ENCODE peak calls at places on chromosomes 12 and 14, in five cellular contexts. One of them, this sample, is unnamed.

GRCh38 chr12:53221203-53222076 is 10.6 kb downstream of the RARG start:
- DNase-seq in GM23248: peak; percentile 88
- DNase-seq in OCI-LY7: peak; percentile 65
- DNase-seq in aorta: peak; percentile 91
- DNase-seq in Peyer's patch: peak; percentile 74
- DNase-seq in this sample: no peak

GRCh38 chr12:117857632-117858274 is 111.0 kb downstream of the KSR2 start:
- DNase-seq in GM23248: peak; percentile 61
- DNase-seq in OCI-LY7: peak; percentile 51
- DNase-seq in aorta: no peak
- DNase-seq in Peyer's patch: peak; percentile 22
- DNase-seq in this sample: no peak

GRCh38 chr12:53586745-53587144 is 39.4 kb downstream of the ATF7 start:
- DNase-seq in GM23248: no peak
- DNase-seq in OCI-LY7: no peak
- DNase-seq in aorta: no peak
- DNase-seq in Peyer's patch: no peak
- DNase-seq in this sample: no peak

GRCh38 chr12:116855744-116856470 is 25.3 kb downstream of the HRK start:
- DNase-seq in GM23248: no peak
- DNase-seq in OCI-LY7: no peak
- DNase-seq in aorta: no peak
- DNase-seq in Peyer's patch: no peak
- DNase-seq in this sample: no peak

GRCh38 chr12:12216349-12217017 is 50.4 kb downstream of the LRP6 start:
- DNase-seq in GM23248: no peak
- DNase-seq in OCI-LY7: no peak
- DNase-seq in aorta: no peak
- DNase-seq in Peyer's patch: no peak
- DNase-seq in this sample: no peak

GRCh38 chr12:124053855-124054254 is 80.8 kb downstream of the ZNF664 start:
- DNase-seq in GM23248: peak; percentile 71
- DNase-seq in OCI-LY7: peak; percentile 6
- DNase-seq in aorta: peak; percentile 75
- DNase-seq in Peyer's patch: no peak
- DNase-seq in this sample: no peak

GRCh38 chr12:14207946-14208612 is 157.4 kb upstream of the ATF7IP start:
- DNase-seq in GM23248: no peak
- DNase-seq in OCI-LY7: no peak
- DNase-seq in aorta: no peak
- DNase-seq in Peyer's patch: no peak
- DNase-seq in this sample: no peak

GRCh38 chr12:101698782-101699347 is 1.4 kb downstream of the CHPT1 start:
- DNase-seq in GM23248: peak; percentile 39
- DNase-seq in OCI-LY7: peak; percentile 46
- DNase-seq in aorta: no peak
- DNase-seq in Peyer's patch: peak; percentile 34
- DNase-seq in this sample: no peak

GRCh38 chr12:75481774-75482173 is 1.2 kb downstream of the GLIPR1 start:
- DNase-seq in GM23248: peak; percentile 75
- DNase-seq in OCI-LY7: peak; percentile 24
- DNase-seq in aorta: no peak
- DNase-seq in Peyer's patch: no peak
- DNase-seq in this sample: no peak

GRCh38 chr14:64762044-64763034 is 58.1 kb downstream of the PLEKHG3 start:
- DNase-seq in GM23248: peak; percentile 86
- DNase-seq in OCI-LY7: no peak
- DNase-seq in aorta: peak; percentile 92
- DNase-seq in Peyer's patch: no peak
- DNase-seq in this sample: no peak

GRCh38 chr12:118356809-118357326 is 15.8 kb downstream of the TAOK3 start:
- DNase-seq in GM23248: peak; percentile 96
- DNase-seq in OCI-LY7: peak; percentile 10
- DNase-seq in aorta: no peak
- DNase-seq in Peyer's patch: no peak
- DNase-seq in this sample: no peak

GRCh38 chr12:81779216-81779615 is 20.1 kb upstream of the PPFIA2 start:
- DNase-seq in GM23248: no peak
- DNase-seq in OCI-LY7: no peak
- DNase-seq in aorta: no peak
- DNase-seq in Peyer's patch: no peak
- DNase-seq in this sample: no peak

GRCh38 chr14:71321556-71322315 is 414.5 kb downstream of the PCNX1 start:
- DNase-seq in GM23248: peak; percentile 84
- DNase-seq in OCI-LY7: peak; percentile 24
- DNase-seq in aorta: no peak
- DNase-seq in Peyer's patch: no peak
- DNase-seq in this sample: no peak

GRCh38 chr12:121536058-121536928 is 44.5 kb downstream of the KDM2B start:
- DNase-seq in GM23248: peak; percentile 79
- DNase-seq in OCI-LY7: peak; percentile 96
- DNase-seq in aorta: peak; percentile 94
- DNase-seq in Peyer's patch: peak; percentile 97
- DNase-seq in this sample: peak; percentile 59

GRCh38 chr14:66378712-66379111 is 107.5 kb upstream of the CCDC196 start:
- DNase-seq in GM23248: no peak
- DNase-seq in OCI-LY7: no peak
- DNase-seq in aorta: no peak
- DNase-seq in Peyer's patch: no peak
- DNase-seq in this sample: no peak
- H3K4me1 ChIP-seq in GM23248: no peaks in the 10 kb centered on the region
- H3K4me1 ChIP-seq in OCI-LY7: no peaks in the 10 kb centered on the region
- H3K4me1 ChIP-seq in aorta: peaks cover 19% of the 10 kb centered on the region
- H3K4me1 ChIP-seq in Peyer's patch: no peaks in the 10 kb centered on the region
- H3K4me1 ChIP-seq in this sample: peaks cover 56% of the 10 kb centered on the region

DNA sequence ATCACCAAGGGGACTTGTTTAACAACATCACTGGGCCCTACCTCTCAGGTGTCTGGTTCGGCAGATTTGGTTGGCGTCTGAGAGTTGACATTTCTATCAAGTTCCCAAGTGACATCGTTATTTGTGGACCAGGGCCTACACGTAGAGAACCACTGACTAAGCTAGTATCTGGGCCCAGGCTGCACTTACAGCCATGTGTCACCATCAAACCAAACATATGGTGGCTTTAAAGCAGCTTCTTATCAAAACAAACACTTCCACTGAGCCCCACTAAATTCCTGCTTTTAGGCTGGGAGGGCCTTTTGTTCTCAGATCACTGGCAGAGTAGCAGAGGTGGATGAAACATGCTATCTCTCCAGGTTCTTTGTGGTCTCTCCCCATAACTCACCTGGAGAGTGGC is 220.5 kb downstream of the PELI2 start:
- DNase-seq in GM23248: no peak
- DNase-seq in OCI-LY7: no peak
- DNase-seq in aorta: no peak
- DNase-seq in Peyer's patch: no peak
- DNase-seq in this sample: no peak
- H3K4me1 ChIP-seq in GM23248: peaks cover 31% of the 10 kb centered on the region
- H3K4me1 ChIP-seq in OCI-LY7: no peaks in the 10 kb centered on the region
- H3K4me1 ChIP-seq in aorta: peaks cover 8% of the 10 kb centered on the region
- H3K4me1 ChIP-seq in Peyer's patch: no peaks in the 10 kb centered on the region
- H3K4me1 ChIP-seq in this sample: peaks cover 20% of the 10 kb centered on the region

DNA sequence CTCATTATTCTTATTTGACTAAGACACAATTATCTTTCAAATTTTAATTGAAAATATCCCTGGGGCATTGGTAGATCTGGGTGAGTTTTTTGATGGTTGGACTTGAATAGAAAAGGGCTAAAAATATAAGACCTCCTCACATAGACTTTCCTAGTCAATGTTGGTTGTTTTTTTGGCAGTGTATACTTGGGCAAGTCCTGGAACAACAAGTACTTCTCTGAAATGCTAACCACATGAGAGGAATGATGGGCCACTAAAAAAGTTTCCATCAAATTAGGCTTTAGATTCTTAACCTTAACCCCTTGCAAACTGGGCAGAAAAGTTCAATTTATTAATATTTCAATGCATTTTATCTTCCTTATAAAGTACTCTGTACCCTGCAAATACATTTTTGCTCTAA is 97.6 kb downstream of the FGD4 start:
- DNase-seq in GM23248: no peak
- DNase-seq in OCI-LY7: no peak
- DNase-seq in aorta: no peak
- DNase-seq in Peyer's patch: no peak
- DNase-seq in this sample: no peak
- H3K4me1 ChIP-seq in GM23248: peaks cover under 1% of the 10 kb centered on the region
- H3K4me1 ChIP-seq in OCI-LY7: peaks cover 63% of the 10 kb centered on the region
- H3K4me1 ChIP-seq in aorta: no peaks in the 10 kb centered on the region
- H3K4me1 ChIP-seq in Peyer's patch: no peaks in the 10 kb centered on the region
- H3K4me1 ChIP-seq in this sample: peaks cover 4% of the 10 kb centered on the region

GRCh38 chr12:105040476-105040875 is 43.8 kb downstream of the ALDH1L2 start:
- DNase-seq in GM23248: no peak
- DNase-seq in OCI-LY7: no peak
- DNase-seq in aorta: no peak
- DNase-seq in Peyer's patch: no peak
- DNase-seq in this sample: no peak

GRCh38 chr12:105033851-105034250 is 47.7 kb downstream of the NOPCHAP1 start:
- DNase-seq in GM23248: no peak
- DNase-seq in OCI-LY7: no peak
- DNase-seq in aorta: no peak
- DNase-seq in Peyer's patch: no peak
- DNase-seq in this sample: no peak

GRCh38 chr12:105041186-105041585 is 43.1 kb downstream of the ALDH1L2 start:
- DNase-seq in GM23248: no peak
- DNase-seq in OCI-LY7: no peak
- DNase-seq in aorta: no peak
- DNase-seq in Peyer's patch: no peak
- DNase-seq in this sample: no peak

GRCh38 chr12:105032703-105033357 is 46.7 kb downstream of the NOPCHAP1 start:
- DNase-seq in GM23248: no peak
- DNase-seq in OCI-LY7: no peak
- DNase-seq in aorta: no peak
- DNase-seq in Peyer's patch: no peak
- DNase-seq in this sample: no peak

DNA sequence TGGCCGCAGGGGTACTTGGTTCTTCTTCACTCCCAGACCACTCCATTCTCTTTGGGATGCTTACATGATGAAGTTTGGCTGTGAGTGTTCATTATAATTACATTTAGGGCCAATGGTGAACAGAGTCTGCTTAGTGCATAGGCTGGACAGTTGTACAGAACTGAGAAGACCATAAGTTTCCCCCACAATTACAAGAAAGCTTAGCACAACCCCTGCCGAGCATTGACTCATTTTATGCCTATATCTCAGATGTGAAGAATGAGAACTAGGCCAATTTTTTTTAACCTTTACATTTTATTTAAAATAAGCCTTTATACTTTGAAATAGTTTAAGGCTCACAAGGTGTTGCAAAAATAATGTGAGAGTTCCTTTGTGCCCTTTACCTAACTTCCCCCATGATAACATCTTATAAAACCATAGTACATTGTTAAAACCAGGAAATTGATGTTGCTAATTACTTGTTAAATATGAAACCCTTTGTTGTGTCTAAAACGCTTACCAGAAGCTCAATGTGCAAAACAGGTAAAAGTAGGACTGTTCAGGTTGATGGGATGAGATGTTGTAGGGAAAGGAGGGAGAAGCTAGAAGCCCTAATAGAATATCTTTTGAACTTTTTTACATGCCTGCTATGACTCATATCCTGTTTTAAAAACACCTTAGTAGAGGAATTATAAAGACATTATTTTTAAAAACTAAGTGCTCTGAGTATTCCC is 47.2 kb downstream of the ALDH1L2 start:
- DNase-seq in GM23248: no peak
- DNase-seq in OCI-LY7: no peak
- DNase-seq in aorta: no peak
- DNase-seq in Peyer's patch: no peak
- DNase-seq in this sample: no peak
- H3K4me1 ChIP-seq in GM23248: no peaks in the 10 kb centered on the region
- H3K4me1 ChIP-seq in OCI-LY7: peaks cover 10% of the 10 kb centered on the region
- H3K4me1 ChIP-seq in aorta: no peaks in the 10 kb centered on the region
- H3K4me1 ChIP-seq in Peyer's patch: no peaks in the 10 kb centered on the region
- H3K4me1 ChIP-seq in this sample: no peaks in the 10 kb centered on the region

DNA sequence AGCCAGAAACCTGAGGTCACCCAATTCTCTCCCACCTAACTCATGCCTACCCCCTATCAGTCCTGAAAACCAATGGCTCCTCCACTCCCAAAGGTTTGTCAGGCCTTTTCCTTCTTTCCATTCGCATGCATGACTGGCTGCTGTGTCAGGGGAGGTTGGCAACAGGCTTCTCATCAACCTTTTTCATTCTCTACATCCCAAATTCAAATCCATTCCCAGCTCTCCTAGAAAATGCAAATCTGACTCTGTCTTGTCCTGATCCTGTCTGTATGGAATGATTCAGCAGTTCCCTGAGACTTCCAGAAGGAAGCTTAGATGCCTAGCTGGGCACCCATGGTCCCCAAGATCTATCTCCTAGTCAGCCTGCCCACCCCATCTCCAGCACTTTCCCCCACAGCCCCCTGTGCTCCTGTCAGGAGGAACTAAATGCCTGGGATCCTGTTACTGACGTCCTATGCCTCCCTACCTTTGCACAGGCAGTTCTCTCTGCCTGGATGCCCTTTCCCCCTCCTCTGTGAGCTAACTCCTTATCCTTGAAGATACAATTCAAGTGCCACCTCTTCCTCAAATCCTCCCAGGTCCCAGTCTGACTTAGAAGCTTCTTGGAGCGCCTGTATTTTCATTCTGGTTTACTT is 5.1 kb upstream of the CTDSP2 start:
- DNase-seq in GM23248: no peak
- DNase-seq in OCI-LY7: no peak
- DNase-seq in aorta: no peak
- DNase-seq in Peyer's patch: no peak
- DNase-seq in this sample: no peak
- H3K4me1 ChIP-seq in GM23248: no peaks in the 10 kb centered on the region
- H3K4me1 ChIP-seq in OCI-LY7: peaks cover 13% of the 10 kb centered on the region
- H3K4me1 ChIP-seq in aorta: peaks cover 3% of the 10 kb centered on the region
- H3K4me1 ChIP-seq in Peyer's patch: peaks cover 6% of the 10 kb centered on the region
- H3K4me1 ChIP-seq in this sample: peaks cover 45% of the 10 kb centered on the region

DNA sequence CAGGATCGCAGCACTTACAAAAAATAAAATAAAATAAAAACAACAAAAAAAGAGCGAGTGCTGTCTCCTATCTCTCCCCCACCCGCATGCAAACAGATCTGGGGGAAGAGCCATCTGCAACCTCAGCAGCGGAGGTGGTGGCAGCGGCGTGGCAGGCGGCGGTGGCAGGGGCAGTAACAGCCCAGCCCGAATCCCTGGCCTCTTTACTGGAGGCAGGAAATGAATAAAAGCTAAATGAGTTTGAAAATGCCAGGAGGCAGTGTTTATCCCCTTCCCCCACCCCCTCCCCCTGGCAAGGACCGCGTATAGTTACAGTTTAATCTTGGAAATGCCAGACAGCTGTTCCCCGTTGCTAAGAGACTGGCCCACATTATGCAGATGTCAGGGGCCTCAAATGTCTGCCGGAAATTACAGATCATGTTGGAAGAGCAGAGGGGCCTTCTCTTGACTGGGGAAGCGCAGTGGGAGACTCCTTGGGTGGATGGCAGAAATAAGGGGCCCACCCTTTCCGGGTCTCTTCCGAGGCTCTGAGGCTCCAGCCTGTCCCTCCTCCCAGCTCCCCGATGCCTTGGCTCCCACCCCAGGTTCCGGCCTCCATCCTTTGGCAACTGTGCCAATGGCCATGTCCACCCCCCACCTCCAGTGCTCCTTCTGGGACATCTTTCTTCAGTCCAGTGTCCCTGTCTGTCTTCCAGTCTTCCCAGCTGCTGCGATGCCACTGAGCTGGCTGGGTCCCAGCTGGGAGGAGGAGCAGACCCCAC is 93.8 kb downstream of the LRRC74A start:
- DNase-seq in GM23248: peak; percentile 77
- DNase-seq in OCI-LY7: no peak
- DNase-seq in aorta: no peak
- DNase-seq in Peyer's patch: no peak
- DNase-seq in this sample: no peak
- H3K4me1 ChIP-seq in GM23248: peaks cover 36% of the 10 kb centered on the region
- H3K4me1 ChIP-seq in OCI-LY7: peaks cover 6% of the 10 kb centered on the region
- H3K4me1 ChIP-seq in aorta: peaks cover 8% of the 10 kb centered on the region
- H3K4me1 ChIP-seq in Peyer's patch: no peaks in the 10 kb centered on the region
- H3K4me1 ChIP-seq in this sample: peaks cover 50% of the 10 kb centered on the region